ENCODE peak calls at places on chromosomes 2 and 18, in four cellular contexts. One of them, this sample, is unnamed.

GRCh38 chr2:223051580-223052375 is at the start of gene KCNE4:
- DNase-seq in foreskin fibroblast: peak; percentile 41
- DNase-seq in fibroblast of mammary gland: peak; percentile 77
- DNase-seq in cardiac muscle cell: peak; percentile 74
- DNase-seq in this sample: peak; percentile 78

GRCh38 chr2:79723830-79724229 is 211.0 kb downstream of the CTNNA2 start:
- DNase-seq in foreskin fibroblast: peak; percentile 59
- DNase-seq in fibroblast of mammary gland: peak; percentile 97
- DNase-seq in cardiac muscle cell: no peak
- DNase-seq in this sample: peak; percentile 86

GRCh38 chr2:119311371-119311770 is 55.3 kb downstream of the C2orf76 start:
- DNase-seq in foreskin fibroblast: no peak
- DNase-seq in fibroblast of mammary gland: no peak
- DNase-seq in cardiac muscle cell: peak; percentile 26
- DNase-seq in this sample: no peak

GRCh38 chr18:36360256-36360909 is 62.9 kb downstream of the FHOD3 start:
- DNase-seq in foreskin fibroblast: no peak
- DNase-seq in fibroblast of mammary gland: no peak
- DNase-seq in cardiac muscle cell: no peak
- DNase-seq in this sample: no peak

GRCh38 chr2:47091118-47091517 is 64.0 kb downstream of the STPG4 start:
- DNase-seq in foreskin fibroblast: no peak
- DNase-seq in fibroblast of mammary gland: peak; percentile 63
- DNase-seq in cardiac muscle cell: peak; percentile 46
- DNase-seq in this sample: no peak

GRCh38 chr2:38505779-38506178 is 96.9 kb downstream of the HNRNPLL start:
- DNase-seq in foreskin fibroblast: peak; percentile 83
- DNase-seq in fibroblast of mammary gland: peak; percentile 95
- DNase-seq in cardiac muscle cell: peak; percentile 86
- DNase-seq in this sample: peak; percentile 74

GRCh38 chr18:9741821-9742541 is 33.9 kb downstream of the RAB31 start:
- DNase-seq in foreskin fibroblast: peak; percentile 27
- DNase-seq in fibroblast of mammary gland: peak; percentile 68
- DNase-seq in cardiac muscle cell: peak; percentile 46
- DNase-seq in this sample: peak; percentile 88

GRCh38 chr2:57527685-57528084 is 518.9 kb upstream of the VRK2 start:
- DNase-seq in foreskin fibroblast: no peak
- DNase-seq in fibroblast of mammary gland: no peak
- DNase-seq in cardiac muscle cell: no peak
- DNase-seq in this sample: no peak

GRCh38 chr2:207260021-207260420 is 94.3 kb upstream of the KLF7 start:
- DNase-seq in foreskin fibroblast: no peak
- DNase-seq in fibroblast of mammary gland: no peak
- DNase-seq in cardiac muscle cell: no peak
- DNase-seq in this sample: no peak

GRCh38 chr18:48803951-48804855 is 146.6 kb downstream of the SMAD7 start:
- DNase-seq in foreskin fibroblast: no peak
- DNase-seq in fibroblast of mammary gland: no peak
- DNase-seq in cardiac muscle cell: no peak
- DNase-seq in this sample: no peak

GRCh38 chr2:120749506-120750431 is 14.1 kb downstream of the GLI2 start:
- DNase-seq in foreskin fibroblast: no peak
- DNase-seq in fibroblast of mammary gland: peak; percentile 58
- DNase-seq in cardiac muscle cell: no peak
- DNase-seq in this sample: peak; percentile 38

GRCh38 chr2:110105608-110106467 is 9.8 kb downstream of the MALL start:
- DNase-seq in foreskin fibroblast: peak; percentile 39
- DNase-seq in fibroblast of mammary gland: peak; percentile 73
- DNase-seq in cardiac muscle cell: peak; percentile 40
- DNase-seq in this sample: no peak
- H3K4me3 ChIP-seq in foreskin fibroblast: no peak overlapping the region
- H3K4me3 ChIP-seq in fibroblast of mammary gland: no peak overlapping the region
- H3K4me3 ChIP-seq in cardiac muscle cell: no peak overlapping the region
- H3K4me3 ChIP-seq in this sample: no peak overlapping the region

GRCh38 chr18:76685860-76686259 is 136.5 kb upstream of the ZNF236 start:
- DNase-seq in foreskin fibroblast: no peak
- DNase-seq in fibroblast of mammary gland: no peak
- DNase-seq in cardiac muscle cell: no peak
- DNase-seq in this sample: no peak
- TF ChIP-seq CTCF in foreskin fibroblast: no peak
- TF ChIP-seq CTCF in fibroblast of mammary gland: no peak
- TF ChIP-seq CTCF in cardiac muscle cell: no peak
- TF ChIP-seq CTCF in this sample: no peak

GRCh38 chr2:65040414-65041261 is 15.6 kb upstream of the CEP68 start:
- DNase-seq in foreskin fibroblast: peak; percentile 71
- DNase-seq in fibroblast of mammary gland: peak; percentile 85
- DNase-seq in cardiac muscle cell: peak; percentile 91
- DNase-seq in this sample: peak; percentile 91
- H3K4me3 ChIP-seq in foreskin fibroblast: peak overlapping the region; percentile 45
- H3K4me3 ChIP-seq in fibroblast of mammary gland: peak overlapping the region; percentile 14
- H3K4me3 ChIP-seq in cardiac muscle cell: no peak overlapping the region
- H3K4me3 ChIP-seq in this sample: no peak overlapping the region

DNA sequence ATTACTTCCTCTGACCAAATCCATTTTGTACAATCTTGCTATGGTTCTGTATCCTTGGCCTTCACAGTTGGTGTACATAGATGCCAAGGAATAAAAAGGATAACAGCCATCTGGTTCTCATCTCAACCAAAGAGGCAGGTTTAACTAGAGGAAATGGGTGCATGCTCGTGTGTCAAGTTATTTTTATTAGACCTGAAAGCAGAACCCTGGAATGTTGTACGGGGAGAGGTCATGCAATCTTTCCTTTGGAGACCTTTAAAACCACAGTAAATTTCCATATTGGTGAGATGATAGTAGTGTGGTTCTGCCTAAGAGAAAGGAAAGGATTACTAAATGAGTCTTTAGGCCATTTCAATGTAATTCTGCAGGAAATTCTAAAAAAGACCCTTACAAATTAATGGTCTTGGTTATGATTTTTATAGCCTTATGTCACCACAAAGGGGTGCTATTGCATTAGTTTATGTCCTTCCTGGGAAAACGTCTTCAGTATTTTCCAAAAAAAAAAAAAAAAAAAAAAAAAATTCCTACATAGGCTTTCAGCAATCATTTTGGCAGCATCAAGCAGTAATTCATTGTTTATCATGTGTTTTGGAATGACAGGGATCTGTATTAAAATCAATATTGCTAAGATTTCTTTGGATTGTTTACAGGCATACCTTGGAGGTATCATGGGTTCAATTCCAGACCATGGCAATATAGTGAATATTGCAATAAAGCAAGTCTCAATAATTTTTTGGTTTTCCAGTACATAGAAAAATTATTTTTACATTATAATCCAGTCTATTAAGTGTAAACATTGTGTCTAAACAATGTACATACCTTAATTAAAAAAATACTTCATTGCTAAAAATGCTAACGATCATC is 270.8 kb downstream of the NYAP2 start:
- DNase-seq in foreskin fibroblast: peak; percentile 23
- DNase-seq in fibroblast of mammary gland: peak; percentile 74
- DNase-seq in cardiac muscle cell: peak; percentile 78
- DNase-seq in this sample: peak; percentile 73
- TF ChIP-seq CTCF in foreskin fibroblast: peak; percentile 22
- TF ChIP-seq CTCF in fibroblast of mammary gland: peak; percentile 52
- TF ChIP-seq CTCF in cardiac muscle cell: peak; percentile 41
- TF ChIP-seq CTCF in this sample: peak; percentile 22